ENCODE peak calls at places on chromosomes 6 and 20, in four cellular contexts. I is NCI-H2171 treated with DMSO at 0.1 percent for 48 hours, W is GM12891, S is lung. N is an unnamed sample.

GRCh38 chr6:154768280-154768679 is 35.1 kb downstream of the SCAF8 start:
- DNase-seq in I (no peak), W (no peak), S (no peak), N (no peak)

GRCh38 chr20:41170386-41171105 is 33.2 kb downstream of the PLCG1 start:
- DNase-seq in I (no peak), W (no peak), S (no peak), N (no peak)

GRCh38 chr6:15296735-15297134 is 50.9 kb downstream of the JARID2 start:
- DNase-seq in I (no peak), W (no peak), S (no peak), N (no peak)

GRCh38 chr6:82567621-82568020 is 204.0 kb downstream of the TPBG start:
- DNase-seq in I (no peak), W (no peak), S (no peak), N (no peak)

GRCh38 chr20:4170621-4171537 is 155.5 kb upstream of the RNF24 start:
- DNase-seq in I (no peak), W (no peak), S (no peak), N (no peak)

GRCh38 chr6:119314894-119315272 is 34.7 kb downstream of the MAN1A1 start:
- DNase-seq in I (no peak), W (no peak), S (no peak), N (no peak)

GRCh38 chr20:38932457-38933120 is 6.4 kb downstream of the FAM83D start:
- DNase-seq in I (no peak), W (no peak), S (no peak), N (no peak)

GRCh38 chr6:165985926-165986646 is 181.6 kb downstream of the TBXT start:
- DNase-seq in I (no peak), W (no peak), S (no peak), N (no peak)

GRCh38 chr6:135985471-135985870 is 134.0 kb downstream of the PDE7B start:
- DNase-seq in I (no peak), W (no peak), S (no peak), N (no peak)

GRCh38 chr20:50824137-50824536 is 29.3 kb downstream of the BCAS4 start:
- DNase-seq in I (no peak), W (no peak), S (peak), N (no peak)

GRCh38 chr6:16355699-16356481 is 117.5 kb downstream of the GMPR start:
- DNase-seq in I (no peak), W (no peak), S (no peak), N (no peak)

GRCh38 chr6:132750455-132751248 is 7.1 kb downstream of the VNN2 start:
- DNase-seq in I (no peak), W (no peak), S (no peak), N (no peak)

GRCh38 chr6:118968416-118968815 is 33.5 kb upstream of the MCM9 start:
- DNase-seq in I (peak), W (no peak), S (no peak), N (peak)

GRCh38 chr6:85691478-85691877 is 48.8 kb upstream of the SYNCRIP start:
- DNase-seq in I (no peak), W (no peak), S (no peak), N (no peak)

GRCh38 chr20:35716330-35716729 is 17.1 kb downstream of the ROMO1 start:
- DNase-seq in I (no peak), W (no peak), S (no peak), N (no peak)

GRCh38 chr6:31651602-31652191 is 764 bp downstream of the BAG6 start:
- DNase-seq in I (peak), W (no peak), S (peak), N (peak)

GRCh38 chr20:38875170-38875993 is 50.8 kb upstream of the FAM83D start:
- DNase-seq in I (peak), W (peak), S (no peak), N (no peak)

GRCh38 chr6:111712398-111712797 is 106.7 kb upstream of the TRAF3IP2 start:
- DNase-seq in I (peak), W (no peak), S (no peak), N (peak)

GRCh38 chr6:48535569-48535968 is 424.6 kb upstream of the PTCHD4 start:
- DNase-seq in I (no peak), W (no peak), S (no peak), N (no peak)

GRCh38 chr20:5973172-5973571 is 22.7 kb downstream of the MCM8 start:
- DNase-seq in I (no peak), W (no peak), S (no peak), N (no peak)

N was measured in NCI-H524.